ENCODE peak calls at places on chromosomes 4 and X, in four cellular contexts. C, J, D and Z are unnamed samples.

GRCh38 chr4:30385650-30386049 is 334.5 kb upstream of the PCDH7 start:
- DNase-seq in C (no peak), D (peak; percentile 38), J (no peak), Z (no peak)

GRCh38 chrX:39941332-39941920 is 156.3 kb downstream of the BCOR start:
- DNase-seq in C (no peak), J (no peak), D (no peak), Z (no peak)

GRCh38 chrX:71053217-71053621 is 14.9 kb downstream of the SNX12 start:
- DNase-seq in C (peak; percentile 33), D (no peak), J (peak; percentile 12), Z (no peak)

GRCh38 chr4:879730-880079 is 52.4 kb downstream of the GAK start:
- DNase-seq in D (no peak), J (peak; percentile 24), C (no peak), Z (no peak)

GRCh38 chrX:45598841-45599240 is 398.2 kb upstream of the DIPK2B start:
- DNase-seq in D (no peak), C (no peak), J (no peak), Z (no peak)

GRCh38 chr4:36187723-36188333 is 56.5 kb downstream of the ARAP2 start:
- DNase-seq in J (no peak), D (peak; percentile 47), C (no peak), Z (no peak)

GRCh38 chrX:125090046-125090445 is 229.6 kb upstream of the TEX13C start:
- DNase-seq in C (no peak), J (no peak), D (peak; percentile 17), Z (no peak)

GRCh38 chrX:154304901-154305300 is 9.3 kb downstream of the TKTL1 start:
- DNase-seq in D (no peak), J (no peak), C (no peak), Z (no peak)

GRCh38 chr4:127162741-127163140 is 470.0 kb upstream of the INTU start:
- DNase-seq in D (no peak), J (no peak), C (no peak), Z (no peak)

GRCh38 chrX:33840176-33840575 is 291.9 kb downstream of the FAM47A start:
- DNase-seq in C (peak; percentile 4), J (no peak), D (no peak), Z (no peak)

GRCh38 chr4:6095023-6095817 is 77.0 kb upstream of the C4orf50 start:
- DNase-seq in C (no peak), J (no peak), D (peak; percentile 77), Z (no peak)

GRCh38 chr4:183926950-183927349 is 21.8 kb downstream of the STOX2 start:
- DNase-seq in D (no peak), J (no peak), C (no peak), Z (no peak)

GRCh38 chrX:44958480-44958879 is 85.5 kb downstream of the KDM6A start:
- DNase-seq in C (no peak), J (no peak), D (no peak), Z (no peak)

GRCh38 chrX:131728295-131729145 is 184.6 kb downstream of the OR13H1 start:
- DNase-seq in C (no peak), J (peak; percentile 85), D (no peak), Z (no peak)

GRCh38 chr4:101367201-101367600 is 19.9 kb upstream of the PPP3CA start:
- DNase-seq in C (no peak), J (no peak), D (peak; percentile 86), Z (no peak)

GRCh38 chr4:101366331-101366730 is 19.0 kb upstream of the PPP3CA start:
- DNase-seq in J (no peak), D (no peak), C (no peak), Z (no peak)

DNA sequence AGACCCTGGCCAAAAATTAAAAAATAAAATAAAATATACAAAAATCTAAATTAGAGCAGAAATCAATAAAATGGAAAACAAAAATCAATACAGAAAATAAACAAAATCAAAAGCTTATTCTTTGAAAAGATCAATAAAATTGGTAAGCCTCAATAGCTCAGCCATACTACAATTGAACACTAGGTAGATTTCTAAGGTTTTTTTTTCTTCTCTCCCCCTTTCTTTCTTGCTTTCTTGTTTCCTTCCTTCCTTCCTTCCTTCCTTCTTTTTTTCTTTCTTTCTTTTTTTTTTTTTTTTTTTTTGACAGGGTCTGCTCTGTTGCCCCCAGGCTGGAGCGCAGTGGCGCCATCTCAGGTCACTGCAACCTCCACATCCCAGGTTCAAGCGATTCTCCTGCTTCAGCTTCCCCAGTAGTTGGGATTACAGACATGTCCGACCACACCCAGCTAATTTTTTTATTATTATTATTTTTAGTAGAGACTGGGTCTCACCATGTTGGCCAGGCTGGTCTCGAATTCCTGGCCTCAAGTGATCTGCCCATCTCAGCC is 23.4 kb upstream of the PPP3CA start:
- DNase-seq in D (no peak), J (no peak), C (no peak), Z (no peak)
- TF ChIP-seq CTCF in D (no peak), J (peak; percentile 19), C (no peak), Z (no peak)

DNA sequence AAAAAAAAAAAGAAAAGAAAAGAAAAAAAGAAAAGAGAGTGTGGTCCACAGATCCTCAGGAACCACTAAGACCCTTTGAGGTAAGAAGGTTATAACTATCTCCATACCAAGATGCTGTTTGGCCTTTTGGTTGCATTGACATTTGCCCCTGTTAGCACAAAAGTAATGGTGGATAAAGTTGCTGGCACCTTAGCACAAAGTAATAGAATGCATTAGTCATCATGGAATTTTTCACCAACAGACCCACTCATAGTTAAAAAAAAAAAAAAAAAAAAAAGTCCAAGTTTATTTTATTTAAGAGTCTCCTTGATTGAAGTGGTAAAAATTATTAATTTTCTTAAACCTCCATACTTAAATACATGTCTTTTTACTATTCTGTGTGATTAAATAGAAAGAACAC is 78.4 kb upstream of the RBPJ start:
- DNase-seq in C (no peak), D (peak; percentile 22), J (no peak), Z (no peak)
- TF ChIP-seq CTCF in C (no peak), D (no peak), J (no peak), Z (no peak)

GRCh38 chrX:16664626-16665025 is 14.7 kb downstream of the S100G start:
- DNase-seq in D (peak; percentile 33), J (no peak), C (no peak), Z (no peak)
- TF ChIP-seq CTCF in D (peak; percentile 44), J (no peak), C (no peak), Z (no peak)

GRCh38 chrX:13688772-13689518 is at the start of gene RAB9A:
- DNase-seq in D (peak; percentile 76), J (peak; percentile 89), C (peak; percentile 85), Z (peak; percentile 97)
- TF ChIP-seq CTCF in D (no peak), J (no peak), C (no peak), Z (no peak)